ENCODE peak calls at places on chromosomes 4 and X, in ten cellular contexts. One of them, this sample, is unnamed.
A peak's percentile ranks its signal among the peaks of the same experiment; 100 is the strongest.

GRCh38 chrX:44245730-44246129 is 97.7 kb downstream of the EFHC2 start:
- DNase-seq in pancreas: no peak
- DNase-seq in pulmonary artery endothelial cell: no peak
- DNase-seq in CMK: no peak
- DNase-seq in AG09309: no peak
- DNase-seq in activated CD4-positive, alpha-beta T cell treated with anti-CD3 and anti-CD28 coated beads, Interleukin-2, amount 50 U/mL, for 1 hour: peak; percentile 8
- DNase-seq in lower leg skin: no peak
- DNase-seq in posterior vena cava: no peak
- DNase-seq in SK-N-MC: no peak
- DNase-seq in GM06990: no peak
- DNase-seq in this sample: no peak

GRCh38 chrX:25012793-25013592 is 2.8 kb downstream of the ARX start:
- DNase-seq in pancreas: no peak
- DNase-seq in pulmonary artery endothelial cell: no peak
- DNase-seq in CMK: no peak
- DNase-seq in AG09309: no peak
- DNase-seq in activated CD4-positive, alpha-beta T cell treated with anti-CD3 and anti-CD28 coated beads, Interleukin-2, amount 50 U/mL, for 1 hour: no peak
- DNase-seq in lower leg skin: no peak
- DNase-seq in posterior vena cava: no peak
- DNase-seq in SK-N-MC: no peak
- DNase-seq in GM06990: peak; percentile 27
- DNase-seq in this sample: no peak

GRCh38 chr4:80918004-80918403 is 112.5 kb upstream of the BMP3 start:
- DNase-seq in pancreas: no peak
- DNase-seq in pulmonary artery endothelial cell: no peak
- DNase-seq in CMK: no peak
- DNase-seq in AG09309: peak; percentile 24
- DNase-seq in activated CD4-positive, alpha-beta T cell treated with anti-CD3 and anti-CD28 coated beads, Interleukin-2, amount 50 U/mL, for 1 hour: no peak
- DNase-seq in lower leg skin: no peak
- DNase-seq in posterior vena cava: no peak
- DNase-seq in SK-N-MC: peak; percentile 30
- DNase-seq in GM06990: no peak
- DNase-seq in this sample: no peak

GRCh38 chrX:134365923-134366322 is 94.0 kb upstream of the HPRT1 start:
- DNase-seq in pancreas: no peak
- DNase-seq in pulmonary artery endothelial cell: no peak
- DNase-seq in CMK: no peak
- DNase-seq in AG09309: no peak
- DNase-seq in activated CD4-positive, alpha-beta T cell treated with anti-CD3 and anti-CD28 coated beads, Interleukin-2, amount 50 U/mL, for 1 hour: no peak
- DNase-seq in lower leg skin: no peak
- DNase-seq in posterior vena cava: no peak
- DNase-seq in SK-N-MC: no peak
- DNase-seq in GM06990: no peak
- DNase-seq in this sample: no peak

GRCh38 chrX:98501441-98501840 is 1617.7 kb downstream of the RPA4 start:
- DNase-seq in pancreas: no peak
- DNase-seq in pulmonary artery endothelial cell: no peak
- DNase-seq in CMK: no peak
- DNase-seq in AG09309: no peak
- DNase-seq in activated CD4-positive, alpha-beta T cell treated with anti-CD3 and anti-CD28 coated beads, Interleukin-2, amount 50 U/mL, for 1 hour: no peak
- DNase-seq in lower leg skin: no peak
- DNase-seq in posterior vena cava: no peak
- DNase-seq in SK-N-MC: no peak
- DNase-seq in GM06990: no peak
- DNase-seq in this sample: no peak

GRCh38 chr4:55707507-55707906 is 71.4 kb upstream of the NMU start:
- DNase-seq in pancreas: no peak
- DNase-seq in pulmonary artery endothelial cell: no peak
- DNase-seq in CMK: no peak
- DNase-seq in AG09309: no peak
- DNase-seq in activated CD4-positive, alpha-beta T cell treated with anti-CD3 and anti-CD28 coated beads, Interleukin-2, amount 50 U/mL, for 1 hour: no peak
- DNase-seq in lower leg skin: no peak
- DNase-seq in posterior vena cava: no peak
- DNase-seq in SK-N-MC: no peak
- DNase-seq in GM06990: no peak
- DNase-seq in this sample: no peak

GRCh38 chr4:42397635-42398447 is 553 bp downstream of the SHISA3 start:
- DNase-seq in pancreas: peak; percentile 75
- DNase-seq in pulmonary artery endothelial cell: no peak
- DNase-seq in CMK: no peak
- DNase-seq in AG09309: no peak
- DNase-seq in activated CD4-positive, alpha-beta T cell treated with anti-CD3 and anti-CD28 coated beads, Interleukin-2, amount 50 U/mL, for 1 hour: no peak
- DNase-seq in lower leg skin: no peak
- DNase-seq in posterior vena cava: no peak
- DNase-seq in SK-N-MC: no peak
- DNase-seq in GM06990: peak; percentile 69
- DNase-seq in this sample: no peak

GRCh38 chr4:183553601-183554345 is 48.9 kb downstream of the ING2 start:
- DNase-seq in pancreas: no peak
- DNase-seq in pulmonary artery endothelial cell: no peak
- DNase-seq in CMK: no peak
- DNase-seq in AG09309: no peak
- DNase-seq in activated CD4-positive, alpha-beta T cell treated with anti-CD3 and anti-CD28 coated beads, Interleukin-2, amount 50 U/mL, for 1 hour: no peak
- DNase-seq in lower leg skin: no peak
- DNase-seq in posterior vena cava: no peak
- DNase-seq in SK-N-MC: no peak
- DNase-seq in GM06990: no peak
- DNase-seq in this sample: no peak

GRCh38 chrX:107146670-107147069 is 28.0 kb upstream of the RBM41 start:
- DNase-seq in pancreas: no peak
- DNase-seq in pulmonary artery endothelial cell: no peak
- DNase-seq in CMK: no peak
- DNase-seq in AG09309: no peak
- DNase-seq in activated CD4-positive, alpha-beta T cell treated with anti-CD3 and anti-CD28 coated beads, Interleukin-2, amount 50 U/mL, for 1 hour: no peak
- DNase-seq in lower leg skin: no peak
- DNase-seq in posterior vena cava: no peak
- DNase-seq in SK-N-MC: no peak
- DNase-seq in GM06990: no peak
- DNase-seq in this sample: no peak

GRCh38 chrX:103517246-103517645 is 2.0 kb downstream of the RAB40A start:
- DNase-seq in pancreas: no peak
- DNase-seq in pulmonary artery endothelial cell: no peak
- DNase-seq in CMK: no peak
- DNase-seq in AG09309: no peak
- DNase-seq in activated CD4-positive, alpha-beta T cell treated with anti-CD3 and anti-CD28 coated beads, Interleukin-2, amount 50 U/mL, for 1 hour: no peak
- DNase-seq in lower leg skin: no peak
- DNase-seq in posterior vena cava: no peak
- DNase-seq in SK-N-MC: no peak
- DNase-seq in GM06990: no peak
- DNase-seq in this sample: no peak

GRCh38 chr4:4593596-4593995 is 51.7 kb upstream of the STX18 start:
- DNase-seq in pancreas: no peak
- DNase-seq in pulmonary artery endothelial cell: no peak
- DNase-seq in CMK: no peak
- DNase-seq in AG09309: no peak
- DNase-seq in activated CD4-positive, alpha-beta T cell treated with anti-CD3 and anti-CD28 coated beads, Interleukin-2, amount 50 U/mL, for 1 hour: no peak
- DNase-seq in lower leg skin: peak; percentile 59
- DNase-seq in posterior vena cava: no peak
- DNase-seq in SK-N-MC: no peak
- DNase-seq in GM06990: no peak
- DNase-seq in this sample: no peak

GRCh38 chr4:153222790-153223417 is 18.7 kb downstream of the TRIM2 start:
- DNase-seq in pancreas: peak; percentile 77
- DNase-seq in pulmonary artery endothelial cell: no peak
- DNase-seq in CMK: no peak
- DNase-seq in AG09309: no peak
- DNase-seq in activated CD4-positive, alpha-beta T cell treated with anti-CD3 and anti-CD28 coated beads, Interleukin-2, amount 50 U/mL, for 1 hour: peak; percentile 13
- DNase-seq in lower leg skin: peak; percentile 87
- DNase-seq in posterior vena cava: peak; percentile 85
- DNase-seq in SK-N-MC: no peak
- DNase-seq in GM06990: peak; percentile 59
- DNase-seq in this sample: no peak

This sample was measured in HCT116.